ENCODE peak calls at places on chromosomes 12 and 14, in seven cellular contexts. One of them, this sample, is unnamed.
A peak's percentile ranks its signal among the peaks of the same experiment; 100 is the strongest.

GRCh38 chr12:63995512-63995911 is 151.0 kb downstream of the SRGAP1 start:
- DNase-seq in fibroblast of pulmonary artery: no peak
- DNase-seq in activated naive CD4-positive, alpha-beta T cell treated with anti-CD3 and anti-CD28 coated beads, Interleukin-2, amount 10 ng/mL, durations not matched to agents 7 days and 5 days: no peak
- DNase-seq in IMR-90: no peak
- DNase-seq in mesothelial cell of epicardium: no peak
- DNase-seq in GM23248: no peak
- DNase-seq in naive thymus-derived CD4-positive, alpha-beta T cell: no peak
- DNase-seq in this sample: no peak

GRCh38 chr14:60506985-60507829 is 1.7 kb upstream of the SIX6 start:
- DNase-seq in IMR-90: no peak
- DNase-seq in naive thymus-derived CD4-positive, alpha-beta T cell: no peak
- DNase-seq in GM23248: no peak
- DNase-seq in activated naive CD4-positive, alpha-beta T cell treated with anti-CD3 and anti-CD28 coated beads, Interleukin-2, amount 10 ng/mL, durations not matched to agents 7 days and 5 days: no peak
- DNase-seq in fibroblast of pulmonary artery: no peak
- DNase-seq in mesothelial cell of epicardium: no peak
- DNase-seq in this sample: no peak

GRCh38 chr12:5345534-5345933 is 86.4 kb upstream of the NTF3 start:
- DNase-seq in IMR-90: no peak
- DNase-seq in GM23248: no peak
- DNase-seq in naive thymus-derived CD4-positive, alpha-beta T cell: no peak
- DNase-seq in fibroblast of pulmonary artery: no peak
- DNase-seq in activated naive CD4-positive, alpha-beta T cell treated with anti-CD3 and anti-CD28 coated beads, Interleukin-2, amount 10 ng/mL, durations not matched to agents 7 days and 5 days: no peak
- DNase-seq in mesothelial cell of epicardium: no peak
- DNase-seq in this sample: no peak

GRCh38 chr12:98238513-98238912 is 276.9 kb upstream of the TMPO start:
- DNase-seq in GM23248: peak; percentile 92
- DNase-seq in naive thymus-derived CD4-positive, alpha-beta T cell: no peak
- DNase-seq in activated naive CD4-positive, alpha-beta T cell treated with anti-CD3 and anti-CD28 coated beads, Interleukin-2, amount 10 ng/mL, durations not matched to agents 7 days and 5 days: no peak
- DNase-seq in IMR-90: peak; percentile 29
- DNase-seq in fibroblast of pulmonary artery: peak; percentile 63
- DNase-seq in mesothelial cell of epicardium: no peak
- DNase-seq in this sample: no peak

GRCh38 chr12:123923927-123924326 is 48.7 kb downstream of the CCDC92 start:
- DNase-seq in mesothelial cell of epicardium: no peak
- DNase-seq in fibroblast of pulmonary artery: no peak
- DNase-seq in naive thymus-derived CD4-positive, alpha-beta T cell: no peak
- DNase-seq in activated naive CD4-positive, alpha-beta T cell treated with anti-CD3 and anti-CD28 coated beads, Interleukin-2, amount 10 ng/mL, durations not matched to agents 7 days and 5 days: no peak
- DNase-seq in IMR-90: no peak
- DNase-seq in GM23248: no peak
- DNase-seq in this sample: no peak

GRCh38 chr12:6605425-6606330 is 1.5 kb downstream of the CHD4 start:
- DNase-seq in GM23248: peak; percentile 81
- DNase-seq in activated naive CD4-positive, alpha-beta T cell treated with anti-CD3 and anti-CD28 coated beads, Interleukin-2, amount 10 ng/mL, durations not matched to agents 7 days and 5 days: peak; percentile 46
- DNase-seq in fibroblast of pulmonary artery: peak; percentile 26
- DNase-seq in naive thymus-derived CD4-positive, alpha-beta T cell: peak; percentile 57
- DNase-seq in IMR-90: peak; percentile 37
- DNase-seq in mesothelial cell of epicardium: peak; percentile 45
- DNase-seq in this sample: no peak

GRCh38 chr14:34081126-34081575 is 130.3 kb upstream of the EGLN3 start:
- DNase-seq in activated naive CD4-positive, alpha-beta T cell treated with anti-CD3 and anti-CD28 coated beads, Interleukin-2, amount 10 ng/mL, durations not matched to agents 7 days and 5 days: no peak
- DNase-seq in naive thymus-derived CD4-positive, alpha-beta T cell: no peak
- DNase-seq in mesothelial cell of epicardium: no peak
- DNase-seq in fibroblast of pulmonary artery: peak; percentile 6
- DNase-seq in GM23248: peak; percentile 49
- DNase-seq in IMR-90: no peak
- DNase-seq in this sample: no peak

GRCh38 chr12:101297661-101298060 is 17.8 kb downstream of the UTP20 start:
- DNase-seq in fibroblast of pulmonary artery: no peak
- DNase-seq in GM23248: no peak
- DNase-seq in mesothelial cell of epicardium: no peak
- DNase-seq in activated naive CD4-positive, alpha-beta T cell treated with anti-CD3 and anti-CD28 coated beads, Interleukin-2, amount 10 ng/mL, durations not matched to agents 7 days and 5 days: no peak
- DNase-seq in IMR-90: peak; percentile 21
- DNase-seq in naive thymus-derived CD4-positive, alpha-beta T cell: no peak
- DNase-seq in this sample: no peak

GRCh38 chr12:114611145-114612018 is 72.6 kb downstream of the TBX3 start:
- DNase-seq in mesothelial cell of epicardium: no peak
- DNase-seq in fibroblast of pulmonary artery: no peak
- DNase-seq in GM23248: no peak
- DNase-seq in IMR-90: no peak
- DNase-seq in naive thymus-derived CD4-positive, alpha-beta T cell: no peak
- DNase-seq in activated naive CD4-positive, alpha-beta T cell treated with anti-CD3 and anti-CD28 coated beads, Interleukin-2, amount 10 ng/mL, durations not matched to agents 7 days and 5 days: no peak
- DNase-seq in this sample: no peak

GRCh38 chr12:5309654-5310053 is 122.3 kb upstream of the NTF3 start:
- DNase-seq in fibroblast of pulmonary artery: no peak
- DNase-seq in mesothelial cell of epicardium: no peak
- DNase-seq in GM23248: peak; percentile 13
- DNase-seq in IMR-90: no peak
- DNase-seq in activated naive CD4-positive, alpha-beta T cell treated with anti-CD3 and anti-CD28 coated beads, Interleukin-2, amount 10 ng/mL, durations not matched to agents 7 days and 5 days: no peak
- DNase-seq in naive thymus-derived CD4-positive, alpha-beta T cell: no peak
- DNase-seq in this sample: no peak

GRCh38 chr12:121144416-121144914 is 11.8 kb downstream of the P2RX7 start:
- DNase-seq in activated naive CD4-positive, alpha-beta T cell treated with anti-CD3 and anti-CD28 coated beads, Interleukin-2, amount 10 ng/mL, durations not matched to agents 7 days and 5 days: no peak
- DNase-seq in IMR-90: peak; percentile 46
- DNase-seq in GM23248: peak; percentile 79
- DNase-seq in fibroblast of pulmonary artery: peak; percentile 48
- DNase-seq in naive thymus-derived CD4-positive, alpha-beta T cell: no peak
- DNase-seq in mesothelial cell of epicardium: no peak
- DNase-seq in this sample: no peak

GRCh38 chr12:14554281-14555008 is 13.2 kb downstream of the PLBD1 start:
- DNase-seq in IMR-90: no peak
- DNase-seq in GM23248: peak; percentile 10
- DNase-seq in naive thymus-derived CD4-positive, alpha-beta T cell: no peak
- DNase-seq in mesothelial cell of epicardium: peak; percentile 61
- DNase-seq in activated naive CD4-positive, alpha-beta T cell treated with anti-CD3 and anti-CD28 coated beads, Interleukin-2, amount 10 ng/mL, durations not matched to agents 7 days and 5 days: no peak
- DNase-seq in fibroblast of pulmonary artery: peak; percentile 17
- DNase-seq in this sample: no peak

GRCh38 chr12:3950714-3951320 is 77.6 kb upstream of the PARP11 start:
- DNase-seq in fibroblast of pulmonary artery: no peak
- DNase-seq in naive thymus-derived CD4-positive, alpha-beta T cell: peak; percentile 60
- DNase-seq in GM23248: no peak
- DNase-seq in activated naive CD4-positive, alpha-beta T cell treated with anti-CD3 and anti-CD28 coated beads, Interleukin-2, amount 10 ng/mL, durations not matched to agents 7 days and 5 days: no peak
- DNase-seq in IMR-90: no peak
- DNase-seq in mesothelial cell of epicardium: no peak
- DNase-seq in this sample: peak; percentile 68

GRCh38 chr14:68377459-68377858 is 415.4 kb downstream of the ZFP36L1 start:
- DNase-seq in naive thymus-derived CD4-positive, alpha-beta T cell: no peak
- DNase-seq in GM23248: peak; percentile 48
- DNase-seq in activated naive CD4-positive, alpha-beta T cell treated with anti-CD3 and anti-CD28 coated beads, Interleukin-2, amount 10 ng/mL, durations not matched to agents 7 days and 5 days: no peak
- DNase-seq in mesothelial cell of epicardium: no peak
- DNase-seq in fibroblast of pulmonary artery: peak; percentile 71
- DNase-seq in IMR-90: peak; percentile 44
- DNase-seq in this sample: no peak

GRCh38 chr12:6450091-6450868 is 1.6 kb upstream of the TAPBPL start:
- DNase-seq in GM23248: peak; percentile 34
- DNase-seq in naive thymus-derived CD4-positive, alpha-beta T cell: no peak
- DNase-seq in fibroblast of pulmonary artery: no peak
- DNase-seq in activated naive CD4-positive, alpha-beta T cell treated with anti-CD3 and anti-CD28 coated beads, Interleukin-2, amount 10 ng/mL, durations not matched to agents 7 days and 5 days: no peak
- DNase-seq in IMR-90: no peak
- DNase-seq in mesothelial cell of epicardium: no peak
- DNase-seq in this sample: no peak

GRCh38 chr12:57722716-57723629 is 15.6 kb downstream of the AGAP2 start:
- DNase-seq in fibroblast of pulmonary artery: no peak
- DNase-seq in naive thymus-derived CD4-positive, alpha-beta T cell: no peak
- DNase-seq in activated naive CD4-positive, alpha-beta T cell treated with anti-CD3 and anti-CD28 coated beads, Interleukin-2, amount 10 ng/mL, durations not matched to agents 7 days and 5 days: peak; percentile 19
- DNase-seq in IMR-90: no peak
- DNase-seq in mesothelial cell of epicardium: no peak
- DNase-seq in GM23248: no peak
- DNase-seq in this sample: no peak

GRCh38 chr14:54325766-54326165 is 71.0 kb upstream of the CDKN3 start:
- DNase-seq in mesothelial cell of epicardium: no peak
- DNase-seq in GM23248: peak; percentile 30
- DNase-seq in naive thymus-derived CD4-positive, alpha-beta T cell: no peak
- DNase-seq in activated naive CD4-positive, alpha-beta T cell treated with anti-CD3 and anti-CD28 coated beads, Interleukin-2, amount 10 ng/mL, durations not matched to agents 7 days and 5 days: no peak
- DNase-seq in fibroblast of pulmonary artery: no peak
- DNase-seq in IMR-90: no peak
- DNase-seq in this sample: no peak

GRCh38 chr12:94769040-94769420 is 118.7 kb upstream of the TMCC3 start:
- DNase-seq in GM23248: no peak
- DNase-seq in fibroblast of pulmonary artery: no peak
- DNase-seq in naive thymus-derived CD4-positive, alpha-beta T cell: no peak
- DNase-seq in mesothelial cell of epicardium: no peak
- DNase-seq in activated naive CD4-positive, alpha-beta T cell treated with anti-CD3 and anti-CD28 coated beads, Interleukin-2, amount 10 ng/mL, durations not matched to agents 7 days and 5 days: no peak
- DNase-seq in IMR-90: no peak
- DNase-seq in this sample: no peak

GRCh38 chr12:10701226-10701681 is 21.9 kb downstream of the YBX3 start:
- DNase-seq in naive thymus-derived CD4-positive, alpha-beta T cell: no peak
- DNase-seq in GM23248: peak; percentile 65
- DNase-seq in activated naive CD4-positive, alpha-beta T cell treated with anti-CD3 and anti-CD28 coated beads, Interleukin-2, amount 10 ng/mL, durations not matched to agents 7 days and 5 days: peak; percentile 25
- DNase-seq in fibroblast of pulmonary artery: no peak
- DNase-seq in IMR-90: no peak
- DNase-seq in mesothelial cell of epicardium: no peak
- DNase-seq in this sample: no peak

GRCh38 chr14:100568164-100568997 is 18.8 kb downstream of the BEGAIN start:
- DNase-seq in IMR-90: no peak
- DNase-seq in fibroblast of pulmonary artery: no peak
- DNase-seq in GM23248: peak; percentile 33
- DNase-seq in activated naive CD4-positive, alpha-beta T cell treated with anti-CD3 and anti-CD28 coated beads, Interleukin-2, amount 10 ng/mL, durations not matched to agents 7 days and 5 days: no peak
- DNase-seq in naive thymus-derived CD4-positive, alpha-beta T cell: no peak
- DNase-seq in mesothelial cell of epicardium: no peak
- DNase-seq in this sample: no peak

GRCh38 chr14:94710731-94711130 is 59.2 kb downstream of the GSC start:
- DNase-seq in naive thymus-derived CD4-positive, alpha-beta T cell: no peak
- DNase-seq in GM23248: no peak
- DNase-seq in fibroblast of pulmonary artery: no peak
- DNase-seq in IMR-90: no peak
- DNase-seq in activated naive CD4-positive, alpha-beta T cell treated with anti-CD3 and anti-CD28 coated beads, Interleukin-2, amount 10 ng/mL, durations not matched to agents 7 days and 5 days: no peak
- DNase-seq in mesothelial cell of epicardium: no peak
- DNase-seq in this sample: no peak